ENCODE peak calls at places on chromosomes 13 and 19, in nine cellular contexts. One of them, this sample, is unnamed.

GRCh38 chr19:36837525-36837901 is 674 bp downstream of the ZNF790 start:
- DNase-seq in psoas muscle: no peak
- DNase-seq in tibial artery: no peak
- DNase-seq in A549: no peak
- DNase-seq in CD8-positive, alpha-beta T cell: no peak
- DNase-seq in naive thymus-derived CD4-positive, alpha-beta T cell: no peak
- DNase-seq in brain microvascular endothelial cell: peak; percentile 22
- DNase-seq in SK-N-SH: no peak
- DNase-seq in CD4-positive, alpha-beta T cell: no peak
- DNase-seq in this sample: no peak

GRCh38 chr13:100596516-100596915 is 7.9 kb upstream of the GGACT start:
- DNase-seq in psoas muscle: no peak
- DNase-seq in tibial artery: no peak
- DNase-seq in A549: no peak
- DNase-seq in CD8-positive, alpha-beta T cell: no peak
- DNase-seq in naive thymus-derived CD4-positive, alpha-beta T cell: no peak
- DNase-seq in brain microvascular endothelial cell: no peak
- DNase-seq in SK-N-SH: no peak
- DNase-seq in CD4-positive, alpha-beta T cell: no peak
- DNase-seq in this sample: no peak

GRCh38 chr13:113216165-113217056 is 7.0 kb downstream of the CUL4A start:
- DNase-seq in psoas muscle: peak; percentile 45
- DNase-seq in tibial artery: no peak
- DNase-seq in A549: no peak
- DNase-seq in CD8-positive, alpha-beta T cell: no peak
- DNase-seq in naive thymus-derived CD4-positive, alpha-beta T cell: no peak
- DNase-seq in brain microvascular endothelial cell: peak; percentile 52
- DNase-seq in SK-N-SH: no peak
- DNase-seq in CD4-positive, alpha-beta T cell: no peak
- DNase-seq in this sample: peak; percentile 10

GRCh38 chr19:40332669-40333068 is 15.5 kb downstream of the C19orf47 start:
- DNase-seq in psoas muscle: no peak
- DNase-seq in tibial artery: no peak
- DNase-seq in A549: no peak
- DNase-seq in CD8-positive, alpha-beta T cell: no peak
- DNase-seq in naive thymus-derived CD4-positive, alpha-beta T cell: no peak
- DNase-seq in brain microvascular endothelial cell: no peak
- DNase-seq in SK-N-SH: no peak
- DNase-seq in CD4-positive, alpha-beta T cell: no peak
- DNase-seq in this sample: no peak

GRCh38 chr13:113758651-113759524 is at the start of gene TMEM255B:
- DNase-seq in psoas muscle: peak; percentile 85
- DNase-seq in tibial artery: peak; percentile 82
- DNase-seq in A549: peak; percentile 88
- DNase-seq in CD8-positive, alpha-beta T cell: peak; percentile 64
- DNase-seq in naive thymus-derived CD4-positive, alpha-beta T cell: peak; percentile 62
- DNase-seq in brain microvascular endothelial cell: peak; percentile 54
- DNase-seq in SK-N-SH: peak; percentile 98
- DNase-seq in CD4-positive, alpha-beta T cell: peak; percentile 55
- DNase-seq in this sample: peak; percentile 71

GRCh38 chr19:719636-720377 is 11.1 kb downstream of the PALM start:
- DNase-seq in psoas muscle: peak; percentile 54
- DNase-seq in tibial artery: no peak
- DNase-seq in A549: no peak
- DNase-seq in CD8-positive, alpha-beta T cell: no peak
- DNase-seq in naive thymus-derived CD4-positive, alpha-beta T cell: no peak
- DNase-seq in brain microvascular endothelial cell: no peak
- DNase-seq in SK-N-SH: peak; percentile 97
- DNase-seq in CD4-positive, alpha-beta T cell: no peak
- DNase-seq in this sample: no peak

GRCh38 chr19:51460164-51460992 is 2.1 kb upstream of the SIGLEC8 start:
- DNase-seq in psoas muscle: no peak
- DNase-seq in tibial artery: no peak
- DNase-seq in A549: no peak
- DNase-seq in CD8-positive, alpha-beta T cell: no peak
- DNase-seq in naive thymus-derived CD4-positive, alpha-beta T cell: no peak
- DNase-seq in brain microvascular endothelial cell: no peak
- DNase-seq in SK-N-SH: peak; percentile 58
- DNase-seq in CD4-positive, alpha-beta T cell: no peak
- DNase-seq in this sample: no peak

GRCh38 chr13:27022571-27023311 is 148.9 kb downstream of the USP12 start:
- DNase-seq in psoas muscle: no peak
- DNase-seq in tibial artery: no peak
- DNase-seq in A549: peak; percentile 41
- DNase-seq in CD8-positive, alpha-beta T cell: no peak
- DNase-seq in naive thymus-derived CD4-positive, alpha-beta T cell: no peak
- DNase-seq in brain microvascular endothelial cell: no peak
- DNase-seq in SK-N-SH: no peak
- DNase-seq in CD4-positive, alpha-beta T cell: no peak
- DNase-seq in this sample: no peak

GRCh38 chr13:43303040-43303729 is 279.8 kb downstream of the DNAJC15 start:
- DNase-seq in psoas muscle: peak; percentile 41
- DNase-seq in tibial artery: peak; percentile 34
- DNase-seq in A549: no peak
- DNase-seq in CD8-positive, alpha-beta T cell: no peak
- DNase-seq in naive thymus-derived CD4-positive, alpha-beta T cell: no peak
- DNase-seq in brain microvascular endothelial cell: peak; percentile 47
- DNase-seq in SK-N-SH: peak; percentile 79
- DNase-seq in CD4-positive, alpha-beta T cell: no peak
- DNase-seq in this sample: peak; percentile 57

GRCh38 chr19:1132625-1133383 is 29.0 kb downstream of the GPX4 start:
- DNase-seq in psoas muscle: no peak
- DNase-seq in tibial artery: no peak
- DNase-seq in A549: no peak
- DNase-seq in CD8-positive, alpha-beta T cell: no peak
- DNase-seq in naive thymus-derived CD4-positive, alpha-beta T cell: no peak
- DNase-seq in brain microvascular endothelial cell: no peak
- DNase-seq in SK-N-SH: no peak
- DNase-seq in CD4-positive, alpha-beta T cell: no peak
- DNase-seq in this sample: no peak

GRCh38 chr19:17772172-17772571 is 20.9 kb downstream of the FCHO1 start:
- DNase-seq in psoas muscle: no peak
- DNase-seq in tibial artery: no peak
- DNase-seq in A549: no peak
- DNase-seq in CD8-positive, alpha-beta T cell: no peak
- DNase-seq in naive thymus-derived CD4-positive, alpha-beta T cell: no peak
- DNase-seq in brain microvascular endothelial cell: no peak
- DNase-seq in SK-N-SH: no peak
- DNase-seq in CD4-positive, alpha-beta T cell: no peak
- DNase-seq in this sample: no peak

GRCh38 chr13:79782541-79783216 is 301.7 kb downstream of the NDFIP2 start:
- DNase-seq in psoas muscle: peak; percentile 25
- DNase-seq in tibial artery: no peak
- DNase-seq in A549: no peak
- DNase-seq in CD8-positive, alpha-beta T cell: no peak
- DNase-seq in naive thymus-derived CD4-positive, alpha-beta T cell: no peak
- DNase-seq in brain microvascular endothelial cell: peak; percentile 86
- DNase-seq in SK-N-SH: peak; percentile 35
- DNase-seq in CD4-positive, alpha-beta T cell: no peak
- DNase-seq in this sample: no peak

GRCh38 chr19:28917661-28918060 is 295.3 kb downstream of the UQCRFS1 start:
- DNase-seq in psoas muscle: no peak
- DNase-seq in tibial artery: no peak
- DNase-seq in A549: no peak
- DNase-seq in CD8-positive, alpha-beta T cell: no peak
- DNase-seq in naive thymus-derived CD4-positive, alpha-beta T cell: no peak
- DNase-seq in brain microvascular endothelial cell: no peak
- DNase-seq in SK-N-SH: no peak
- DNase-seq in CD4-positive, alpha-beta T cell: no peak
- DNase-seq in this sample: no peak

GRCh38 chr19:28920269-28921066 is 292.5 kb downstream of the UQCRFS1 start:
- DNase-seq in psoas muscle: no peak
- DNase-seq in tibial artery: no peak
- DNase-seq in A549: no peak
- DNase-seq in CD8-positive, alpha-beta T cell: no peak
- DNase-seq in naive thymus-derived CD4-positive, alpha-beta T cell: no peak
- DNase-seq in brain microvascular endothelial cell: no peak
- DNase-seq in SK-N-SH: no peak
- DNase-seq in CD4-positive, alpha-beta T cell: no peak
- DNase-seq in this sample: peak; percentile 9

GRCh38 chr19:28913626-28914025 is 299.3 kb downstream of the UQCRFS1 start:
- DNase-seq in psoas muscle: no peak
- DNase-seq in tibial artery: no peak
- DNase-seq in A549: no peak
- DNase-seq in CD8-positive, alpha-beta T cell: no peak
- DNase-seq in naive thymus-derived CD4-positive, alpha-beta T cell: no peak
- DNase-seq in brain microvascular endothelial cell: no peak
- DNase-seq in SK-N-SH: no peak
- DNase-seq in CD4-positive, alpha-beta T cell: no peak
- DNase-seq in this sample: no peak

GRCh38 chr19:28914173-28914572 is 298.8 kb downstream of the UQCRFS1 start:
- DNase-seq in psoas muscle: no peak
- DNase-seq in tibial artery: no peak
- DNase-seq in A549: no peak
- DNase-seq in CD8-positive, alpha-beta T cell: no peak
- DNase-seq in naive thymus-derived CD4-positive, alpha-beta T cell: no peak
- DNase-seq in brain microvascular endothelial cell: no peak
- DNase-seq in SK-N-SH: no peak
- DNase-seq in CD4-positive, alpha-beta T cell: no peak
- DNase-seq in this sample: no peak

DNA sequence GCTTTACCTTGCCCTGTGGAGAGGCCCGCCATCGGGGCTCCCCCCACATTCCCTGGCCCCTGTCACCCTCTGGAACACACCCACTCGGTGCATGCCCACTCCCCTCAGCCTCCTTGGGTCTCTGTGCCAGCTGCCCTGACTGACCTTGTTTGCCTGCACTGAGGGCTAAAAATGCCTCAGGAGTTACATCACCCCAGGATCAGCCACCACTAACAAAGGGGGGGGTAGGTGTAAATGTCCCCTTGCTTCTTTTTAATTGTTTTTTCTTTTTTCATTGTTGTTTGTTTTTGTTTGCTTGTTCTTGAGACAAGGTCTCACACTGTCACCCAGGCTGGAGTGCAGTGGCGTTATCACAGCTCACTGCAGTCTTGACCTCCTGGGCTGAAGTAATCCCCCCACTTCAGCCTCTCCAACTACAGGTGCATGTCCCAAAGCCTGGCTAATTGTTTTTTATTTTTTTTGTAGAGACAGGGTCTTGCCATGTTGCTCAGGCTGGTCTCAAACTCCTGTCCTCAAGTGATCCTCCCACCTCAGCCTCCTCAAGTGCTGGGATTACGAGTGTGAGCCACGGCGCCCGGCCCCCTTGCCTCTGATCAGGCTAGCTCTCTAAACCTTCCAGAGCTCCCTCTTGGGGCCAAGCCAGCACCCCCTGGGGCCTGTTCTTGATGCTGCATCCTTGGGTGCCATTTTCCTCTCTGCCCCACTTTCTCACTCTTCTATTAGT is 297.1 kb downstream of the UQCRFS1 start:
- DNase-seq in psoas muscle: no peak
- DNase-seq in tibial artery: no peak
- DNase-seq in A549: no peak
- DNase-seq in CD8-positive, alpha-beta T cell: no peak
- DNase-seq in naive thymus-derived CD4-positive, alpha-beta T cell: no peak
- DNase-seq in brain microvascular endothelial cell: no peak
- DNase-seq in SK-N-SH: no peak
- DNase-seq in CD4-positive, alpha-beta T cell: no peak
- DNase-seq in this sample: no peak
- H3K27ac ChIP-seq in psoas muscle: no peak overlapping the region
- H3K27ac ChIP-seq in tibial artery: no peak overlapping the region
- H3K27ac ChIP-seq in A549: no peak overlapping the region
- H3K27ac ChIP-seq in CD8-positive, alpha-beta T cell: no peak overlapping the region
- H3K27ac ChIP-seq in naive thymus-derived CD4-positive, alpha-beta T cell: no peak overlapping the region
- H3K27ac ChIP-seq in brain microvascular endothelial cell: no peak overlapping the region
- H3K27ac ChIP-seq in SK-N-SH: no peak overlapping the region
- H3K27ac ChIP-seq in CD4-positive, alpha-beta T cell: no peak overlapping the region
- H3K27ac ChIP-seq in this sample: no peak overlapping the region

DNA sequence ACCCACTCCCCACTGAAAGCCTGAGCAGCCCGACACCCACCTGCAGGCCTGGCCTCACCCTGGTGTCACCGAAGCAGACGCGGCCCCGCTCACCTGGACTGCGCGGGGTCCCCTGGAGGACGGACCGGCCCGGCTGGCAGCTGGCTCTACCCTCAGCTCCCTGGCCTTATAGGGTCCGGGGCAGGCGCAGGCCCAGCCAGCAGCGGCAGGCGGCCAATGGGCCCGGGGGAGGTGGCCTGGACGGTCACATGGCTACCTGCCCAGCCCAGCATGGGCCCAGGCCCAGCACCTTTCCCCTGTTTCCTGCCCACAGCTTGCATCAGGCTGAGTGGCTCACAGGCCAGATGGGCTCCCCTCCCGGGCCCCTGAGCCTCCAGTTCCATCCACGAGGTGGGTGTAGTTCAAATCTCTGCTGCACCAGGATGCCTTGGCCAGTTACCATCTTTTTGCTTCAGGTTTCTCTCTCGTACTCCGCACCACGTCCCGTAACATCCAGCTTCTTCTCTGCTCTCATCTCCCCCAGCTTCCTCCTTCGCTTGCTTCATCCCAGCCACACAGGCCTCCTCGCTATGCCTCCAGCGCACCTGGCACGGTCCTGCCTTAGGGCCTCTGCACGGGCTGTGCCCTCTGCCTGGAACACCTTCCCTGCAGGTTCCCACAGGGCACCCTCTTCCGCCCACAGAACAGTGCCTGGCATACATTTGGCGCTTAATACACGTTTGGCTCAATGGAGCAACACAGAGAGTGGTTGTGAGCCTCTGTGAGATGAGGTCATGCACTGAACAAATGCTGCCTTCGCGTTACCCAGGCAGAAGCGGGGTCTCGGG is at the start of gene PLIN4:
- DNase-seq in psoas muscle: peak; percentile 87
- DNase-seq in tibial artery: no peak
- DNase-seq in A549: no peak
- DNase-seq in CD8-positive, alpha-beta T cell: no peak
- DNase-seq in naive thymus-derived CD4-positive, alpha-beta T cell: no peak
- DNase-seq in brain microvascular endothelial cell: no peak
- DNase-seq in SK-N-SH: no peak
- DNase-seq in CD4-positive, alpha-beta T cell: no peak
- DNase-seq in this sample: peak; percentile 34
- H3K27ac ChIP-seq in psoas muscle: peak within 1 kb of the TSS; percentile 94
- H3K27ac ChIP-seq in tibial artery: no peak within 1 kb of the TSS
- H3K27ac ChIP-seq in A549: peak within 1 kb of the TSS; percentile 82
- H3K27ac ChIP-seq in CD8-positive, alpha-beta T cell: no peak within 1 kb of the TSS
- H3K27ac ChIP-seq in naive thymus-derived CD4-positive, alpha-beta T cell: no peak within 1 kb of the TSS
- H3K27ac ChIP-seq in brain microvascular endothelial cell: no peak within 1 kb of the TSS
- H3K27ac ChIP-seq in SK-N-SH: no peak within 1 kb of the TSS
- H3K27ac ChIP-seq in CD4-positive, alpha-beta T cell: no peak within 1 kb of the TSS
- H3K27ac ChIP-seq in this sample: no peak within 1 kb of the TSS

GRCh38 chr13:107900775-107901174 is 314.6 kb downstream of the LIG4 start:
- DNase-seq in psoas muscle: no peak
- DNase-seq in tibial artery: no peak
- DNase-seq in A549: no peak
- DNase-seq in CD8-positive, alpha-beta T cell: no peak
- DNase-seq in naive thymus-derived CD4-positive, alpha-beta T cell: no peak
- DNase-seq in brain microvascular endothelial cell: peak; percentile 18
- DNase-seq in SK-N-SH: no peak
- DNase-seq in CD4-positive, alpha-beta T cell: no peak
- DNase-seq in this sample: no peak
- H3K27ac ChIP-seq in psoas muscle: no peak overlapping the region
- H3K27ac ChIP-seq in tibial artery: no peak overlapping the region
- H3K27ac ChIP-seq in A549: no peak overlapping the region
- H3K27ac ChIP-seq in CD8-positive, alpha-beta T cell: no peak overlapping the region
- H3K27ac ChIP-seq in naive thymus-derived CD4-positive, alpha-beta T cell: no peak overlapping the region
- H3K27ac ChIP-seq in brain microvascular endothelial cell: no peak overlapping the region
- H3K27ac ChIP-seq in SK-N-SH: no peak overlapping the region
- H3K27ac ChIP-seq in CD4-positive, alpha-beta T cell: no peak overlapping the region
- H3K27ac ChIP-seq in this sample: no peak overlapping the region

DNA sequence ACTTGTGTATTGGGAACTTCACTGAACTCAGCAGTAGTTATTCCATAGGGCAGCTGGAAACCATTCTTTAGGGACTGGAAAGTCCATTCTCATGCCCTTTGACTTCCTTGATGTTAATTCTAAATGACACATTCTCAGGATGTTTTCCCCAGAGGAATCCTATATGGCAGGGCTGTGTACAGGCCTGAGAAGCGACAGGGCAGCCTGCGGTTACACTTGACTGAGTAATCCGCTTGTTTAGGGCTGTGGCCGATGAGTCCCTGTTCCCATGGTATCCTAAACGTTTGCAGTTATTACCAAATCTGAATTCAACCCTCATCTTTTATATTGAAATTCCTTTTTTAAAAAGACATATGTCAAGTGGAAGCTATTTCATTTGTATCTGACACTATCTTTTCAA is 83.5 kb downstream of the COL4A2 start:
- DNase-seq in psoas muscle: no peak
- DNase-seq in tibial artery: no peak
- DNase-seq in A549: no peak
- DNase-seq in CD8-positive, alpha-beta T cell: no peak
- DNase-seq in naive thymus-derived CD4-positive, alpha-beta T cell: no peak
- DNase-seq in brain microvascular endothelial cell: peak; percentile 87
- DNase-seq in SK-N-SH: no peak
- DNase-seq in CD4-positive, alpha-beta T cell: no peak
- DNase-seq in this sample: no peak
- H3K27ac ChIP-seq in psoas muscle: peak overlapping the region; percentile 33
- H3K27ac ChIP-seq in tibial artery: peak overlapping the region; percentile 89
- H3K27ac ChIP-seq in A549: no peak overlapping the region
- H3K27ac ChIP-seq in CD8-positive, alpha-beta T cell: no peak overlapping the region
- H3K27ac ChIP-seq in naive thymus-derived CD4-positive, alpha-beta T cell: no peak overlapping the region
- H3K27ac ChIP-seq in brain microvascular endothelial cell: peak overlapping the region; percentile 100
- H3K27ac ChIP-seq in SK-N-SH: no peak overlapping the region
- H3K27ac ChIP-seq in CD4-positive, alpha-beta T cell: no peak overlapping the region
- H3K27ac ChIP-seq in this sample: no peak overlapping the region

This sample was measured in substantia nigra.